ENCODE peak calls at places on chromosomes 6 and 20, in four cellular contexts. P is AG08396; G is stimulated activated CD8-positive, alpha-beta memory T cell treated with anti-CD3 and anti-CD28 coated beads, Interleukin-4, amount 100 ng/mL, for 24 hours; L is A549. N is an unnamed sample.

GRCh38 chr6:8481727-8482126 is 46.4 kb upstream of the SLC35B3 start:
- DNase-seq in G (no peak), L (no peak), P (no peak), N (no peak)

GRCh38 chr6:135475292-135475886 is 22.2 kb downstream of the AHI1 start:
- DNase-seq in G (no peak), P (no peak), L (no peak), N (no peak)

GRCh38 chr6:154488802-154489437 is 21.6 kb downstream of the CNKSR3 start:
- DNase-seq in P (peak), G (no peak), L (no peak), N (peak)

GRCh38 chr6:159871241-159871640 is 19.5 kb upstream of the MAS1 start:
- DNase-seq in P (no peak), G (no peak), L (no peak), N (no peak)

GRCh38 chr20:23118766-23119165 is 32.6 kb upstream of the CD93 start:
- DNase-seq in G (no peak), P (no peak), L (no peak), N (no peak)

GRCh38 chr20:43938932-43939761 is 24.5 kb downstream of the TOX2 start:
- DNase-seq in L (peak), G (no peak), P (peak), N (peak)

GRCh38 chr6:43200541-43200940 is 18.5 kb downstream of the CUL9 start:
- DNase-seq in P (no peak), G (no peak), L (no peak), N (no peak)

GRCh38 chr20:63347081-63347741 is 13.9 kb downstream of the CHRNA4 start:
- DNase-seq in L (no peak), P (no peak), G (no peak), N (no peak)

GRCh38 chr6:14861491-14861943 is 384.4 kb upstream of the JARID2 start:
- DNase-seq in P (no peak), G (no peak), L (no peak), N (no peak)

GRCh38 chr20:36399147-36399968 is 93.2 kb downstream of the DLGAP4 start:
- DNase-seq in G (peak), L (peak), P (peak), N (peak)

GRCh38 chr6:22826961-22827360 is 257.6 kb downstream of the HDGFL1 start:
- DNase-seq in G (no peak), P (no peak), L (no peak), N (peak)

GRCh38 chr20:7760261-7761048 is 179.8 kb downstream of the HAO1 start:
- DNase-seq in L (no peak), P (no peak), G (no peak), N (no peak)

GRCh38 chr6:50007821-50008220 is 14.0 kb downstream of the DEFB110 start:
- DNase-seq in L (no peak), P (no peak), G (no peak), N (no peak)

GRCh38 chr20:327041-327945 is 1.9 kb downstream of the SOX12 start:
- DNase-seq in L (peak), P (peak), G (peak), N (peak)

GRCh38 chr20:61414455-61414991 is 162.5 kb downstream of the CDH4 start:
- DNase-seq in G (no peak), P (no peak), L (no peak), N (no peak)

GRCh38 chr20:61240814-61241213 is 11.2 kb upstream of the CDH4 start:
- DNase-seq in L (no peak), P (no peak), G (no peak), N (no peak)

GRCh38 chr20:63536241-63536977 is 767 bp downstream of the PTK6 start:
- DNase-seq in L (peak), G (no peak), P (peak), N (no peak)

GRCh38 chr6:3612341-3613041 is 139.0 kb downstream of the PXDC1 start:
- DNase-seq in L (peak), G (no peak), P (peak), N (peak)

GRCh38 chr6:98272061-98272460 is 562.3 kb upstream of the POU3F2 start:
- DNase-seq in L (no peak), G (no peak), P (no peak), N (no peak)

GRCh38 chr6:81834141-81834621 is 81.7 kb upstream of the TENT5A start:
- DNase-seq in L (no peak), P (peak), G (no peak), N (peak)

GRCh38 chr6:130935978-130936377 is 108.8 kb downstream of the SMLR1 start:
- DNase-seq in G (no peak), L (no peak), P (no peak), N (no peak)

GRCh38 chr6:96086745-96087144 is 71.0 kb downstream of the FUT9 start:
- DNase-seq in G (no peak), P (no peak), L (no peak), N (no peak)

GRCh38 chr6:150273457-150274309 is 95.1 kb upstream of the IYD start:
- DNase-seq in P (no peak), G (no peak), L (no peak), N (no peak)

GRCh38 chr6:46651006-46651405 is 1.6 kb downstream of the CYP39A1 start:
- DNase-seq in L (no peak), G (no peak), P (no peak), N (no peak)